ENCODE peak calls at places on chromosomes 1 and 21, in eight cellular contexts. V is fibroblast of mammary gland, N is choroid plexus epithelial cell, S is heart right ventricle, B is Caco-2, X is mammary epithelial cell, P is endodermal cell, D is ovary. H is an unnamed sample.

GRCh38 chr1:96049759-96050409 is 671.7 kb upstream of the PTBP2 start:
- DNase-seq in V (peak), N (peak), S (no peak), B (no peak), X (peak), P (no peak), D (no peak), H (peak)

GRCh38 chr1:63891211-63891610 is 117.4 kb downstream of the ROR1 start:
- DNase-seq in V (no peak), N (no peak), S (no peak), B (no peak), X (no peak), P (peak), D (no peak), H (no peak)

GRCh38 chr1:204398197-204399125 is 13.2 kb downstream of the PPP1R15B start:
- DNase-seq in V (peak), N (peak), S (peak), B (peak), X (peak), P (peak), D (no peak), H (peak)

GRCh38 chr1:53739109-53739681 is at the start of gene GLIS1:
- DNase-seq in V (peak), N (peak), S (peak), B (peak), X (peak), P (peak), D (peak), H (peak)

GRCh38 chr1:161260939-161261858 is 2.7 kb downstream of the PCP4L1 start:
- DNase-seq in V (no peak), N (no peak), S (no peak), B (no peak), X (no peak), P (no peak), D (no peak), H (no peak)

GRCh38 chr21:26834181-26834945 is 10.8 kb downstream of the ADAMTS1 start:
- DNase-seq in V (no peak), N (peak), S (no peak), B (no peak), X (no peak), P (no peak), D (no peak), H (no peak)

GRCh38 chr1:230066036-230066435 is 1.0 kb upstream of the GALNT2 start:
- DNase-seq in V (no peak), N (no peak), S (no peak), B (no peak), X (no peak), P (no peak), D (no peak), H (no peak)

GRCh38 chr1:14969006-14969405 is 184.5 kb upstream of the TMEM51 start:
- DNase-seq in V (no peak), N (no peak), S (no peak), B (no peak), X (no peak), P (no peak), D (no peak), H (no peak)

GRCh38 chr1:2101946-2102345 is 51.7 kb downstream of the PRKCZ start:
- DNase-seq in V (no peak), N (no peak), S (no peak), B (no peak), X (no peak), P (no peak), D (no peak), H (no peak)

GRCh38 chr1:93770640-93771039 is 89.0 kb upstream of the BCAR3 start:
- DNase-seq in V (peak), N (no peak), S (no peak), B (no peak), X (no peak), P (peak), D (no peak), H (no peak)

GRCh38 chr1:109371271-109371739 is 26.4 kb downstream of the SORT1 start:
- DNase-seq in V (peak), N (peak), S (no peak), B (no peak), X (peak), P (no peak), D (no peak), H (peak)

GRCh38 chr1:53614231-53615021 is 124.5 kb downstream of the GLIS1 start:
- DNase-seq in V (no peak), N (no peak), S (no peak), B (no peak), X (no peak), P (peak), D (no peak), H (no peak)

GRCh38 chr21:33434770-33435360 is 31.7 kb downstream of the IFNGR2 start:
- DNase-seq in V (peak), N (peak), S (no peak), B (no peak), X (peak), P (no peak), D (no peak), H (peak)

GRCh38 chr1:192913683-192914082 is 104.8 kb downstream of the RGS2 start:
- DNase-seq in V (no peak), N (no peak), S (no peak), B (no peak), X (peak), P (no peak), D (peak), H (no peak)

GRCh38 chr1:26234644-26235384 is 814 bp downstream of the CEP85 start:
- DNase-seq in V (peak), N (peak), S (no peak), B (no peak), X (peak), P (no peak), D (no peak), H (peak)

GRCh38 chr1:9728451-9729295 is 77.1 kb downstream of the PIK3CD start:
- DNase-seq in V (no peak), N (no peak), S (no peak), B (no peak), X (no peak), P (no peak), D (no peak), H (no peak)

GRCh38 chr21:40165671-40166070 is 298.4 kb downstream of the PCP4 start:
- DNase-seq in V (no peak), N (no peak), S (no peak), B (no peak), X (no peak), P (peak), D (no peak), H (peak)

GRCh38 chr1:92874987-92875386 is 43.1 kb downstream of the RPL5 start:
- DNase-seq in V (no peak), N (no peak), S (no peak), B (no peak), X (no peak), P (no peak), D (no peak), H (no peak)

GRCh38 chr1:112002525-112002924 is 13.1 kb upstream of the KCND3 start:
- DNase-seq in V (no peak), N (no peak), S (no peak), B (no peak), X (no peak), P (no peak), D (no peak), H (no peak)

GRCh38 chr21:46191257-46191685 is 7.0 kb upstream of the SPATC1L start:
- DNase-seq in V (peak), N (peak), S (no peak), B (no peak), X (peak), P (no peak), D (peak), H (peak)

DNA sequence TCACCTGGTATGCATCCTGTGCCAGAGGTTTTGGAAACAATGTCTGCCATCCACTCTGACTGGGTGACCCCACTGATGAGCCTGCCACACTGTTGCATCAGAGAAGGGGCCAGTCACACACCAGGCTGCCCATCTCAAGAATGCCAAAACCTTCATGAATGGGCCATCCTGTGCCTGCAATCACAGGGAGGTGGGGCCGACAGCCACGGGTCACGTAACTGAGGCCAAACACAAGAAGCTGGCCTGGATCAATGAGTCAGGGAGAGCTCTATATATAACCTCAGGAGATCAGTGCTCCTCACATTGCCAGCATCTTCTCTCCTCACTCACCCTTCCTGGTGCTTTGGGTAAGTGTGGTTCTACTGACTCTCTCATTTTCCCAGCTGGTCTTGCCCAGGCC is at the start of gene LORICRIN:
- DNase-seq in V (no peak), N (no peak), S (no peak), B (no peak), X (no peak), P (no peak), D (no peak), H (no peak)
- H3K4me3 ChIP-seq in V (no peak), N (no peak), S (no peak), B (no peak), X (no peak), P (no peak), D (no peak), H (no peak)

GRCh38 chr1:220281159-220281574 is 8.9 kb upstream of the RAB3GAP2 start:
- DNase-seq in V (peak), N (peak), S (no peak), B (no peak), X (peak), P (no peak), D (no peak), H (no peak)
- TF ChIP-seq CTCF in V (peak), N (peak), S (peak), B (peak), X (peak), P (peak), D (no peak), H (peak)

DNA sequence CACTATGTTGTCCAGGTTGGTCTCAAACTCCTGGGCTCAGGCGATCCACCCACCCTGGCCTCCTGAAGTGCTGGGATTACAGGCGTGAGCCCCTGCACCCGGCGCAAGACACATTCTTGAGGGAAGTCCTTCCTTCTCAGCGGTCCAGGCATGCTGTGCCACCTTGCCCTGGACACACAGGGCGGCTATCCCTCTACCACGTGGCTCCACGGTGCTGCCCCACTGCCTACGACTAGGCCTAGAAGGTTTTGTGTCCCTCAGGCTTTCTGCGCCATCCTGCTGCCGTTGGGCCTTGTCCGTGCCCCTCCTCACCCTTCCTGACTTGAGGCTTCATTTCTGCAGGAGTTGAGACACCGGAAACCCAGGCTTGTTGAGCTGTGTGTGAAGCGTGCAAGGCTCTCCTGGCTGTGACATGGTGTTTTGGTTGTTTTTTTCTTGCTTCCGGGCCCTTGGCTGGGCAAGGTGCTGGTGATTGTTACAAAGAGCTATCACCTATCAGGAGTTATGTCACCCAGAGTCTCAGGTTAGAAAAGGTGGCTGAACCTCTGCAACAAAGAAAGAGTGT is 13.9 kb downstream of the C1orf174 start:
- DNase-seq in V (no peak), N (no peak), S (no peak), B (no peak), X (no peak), P (no peak), D (no peak), H (no peak)
- H3K4me3 ChIP-seq in V (no peak), N (no peak), S (no peak), B (no peak), X (no peak), P (no peak), D (no peak), H (no peak)

DNA sequence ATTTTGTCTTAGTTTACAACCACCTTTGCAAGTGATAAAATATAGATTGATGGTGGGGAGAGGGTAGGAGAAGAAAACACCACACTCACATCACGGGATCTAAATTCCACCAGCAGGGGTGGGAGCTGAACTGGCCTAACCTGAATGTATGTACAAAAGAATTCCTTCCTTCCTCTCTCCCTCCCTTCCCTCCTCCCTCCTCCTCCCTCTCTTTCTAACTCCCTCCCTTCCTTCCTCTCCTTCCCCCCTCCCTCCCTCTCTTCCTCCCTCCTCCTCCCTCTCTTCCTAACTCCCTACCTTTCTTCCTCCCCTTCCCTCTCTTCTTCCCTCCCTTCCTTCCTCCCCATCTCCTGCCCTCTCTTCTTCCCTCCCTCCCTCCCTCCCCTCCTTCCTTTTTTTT is 40.2 kb downstream of the HIVEP3 start:
- DNase-seq in V (no peak), N (no peak), S (no peak), B (no peak), X (no peak), P (no peak), D (no peak), H (no peak)
- TF ChIP-seq CTCF in V (no peak), N (no peak), S (no peak), B (no peak), X (no peak), P (peak), D (no peak), H (no peak)

GRCh38 chr1:238980053-238980452 is 406.3 kb upstream of the CHRM3 start:
- DNase-seq in V (no peak), N (no peak), S (no peak), B (no peak), X (peak), P (no peak), D (no peak), H (no peak)
- H3K4me3 ChIP-seq in V (no peak), N (no peak), S (no peak), B (no peak), X (no peak), P (no peak), D (no peak), H (no peak)

DNA sequence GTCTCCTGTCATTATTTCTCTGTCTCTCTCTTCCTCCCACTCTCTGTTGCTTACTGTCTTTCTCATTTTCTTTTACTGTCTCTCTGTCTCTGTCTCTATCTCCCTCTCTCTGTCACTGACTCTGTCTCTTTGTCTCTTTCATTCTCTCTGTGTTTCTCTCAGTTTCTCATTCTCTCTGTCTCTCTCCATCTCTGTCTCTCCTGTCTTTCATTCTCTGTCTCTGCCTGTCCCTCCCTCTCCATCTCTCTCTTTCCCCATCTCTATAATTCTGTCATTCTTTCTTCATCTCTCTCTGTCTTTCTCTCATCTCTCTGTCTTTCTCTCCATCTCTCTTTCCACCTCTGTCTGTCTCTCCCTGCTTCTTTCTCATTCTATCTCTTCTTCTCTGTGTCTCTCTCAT is 23.8 kb downstream of the RNF187 start:
- DNase-seq in V (no peak), N (no peak), S (no peak), B (no peak), X (no peak), P (no peak), D (no peak), H (no peak)
- TF ChIP-seq CTCF in V (no peak), N (no peak), S (no peak), B (no peak), X (no peak), P (no peak), D (no peak), H (no peak)

DNA sequence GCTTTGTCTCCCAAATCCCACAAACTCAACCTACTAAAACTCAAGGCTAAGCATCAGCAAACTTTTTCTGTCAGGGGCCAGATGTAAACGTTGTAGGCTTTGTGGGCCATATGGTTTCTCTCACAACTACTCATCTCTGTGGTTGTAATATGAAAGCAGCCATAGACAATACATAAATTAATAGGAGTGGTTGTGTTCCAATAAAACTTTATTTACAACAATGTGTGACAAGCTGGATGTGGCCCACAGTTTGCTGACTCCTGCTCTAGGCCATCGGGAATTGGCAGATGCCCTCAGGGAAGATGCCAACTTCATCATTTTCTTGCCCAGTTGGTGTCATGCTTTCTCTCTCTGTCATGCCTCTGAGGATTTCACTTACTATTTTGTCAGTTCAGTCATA is 17.5 kb upstream of the ERRFI1 start:
- DNase-seq in V (no peak), N (no peak), S (no peak), B (no peak), X (no peak), P (no peak), D (no peak), H (no peak)
- H3K4me3 ChIP-seq in V (no peak), N (no peak), S (no peak), B (no peak), X (no peak), P (no peak), D (no peak), H (no peak)

DNA sequence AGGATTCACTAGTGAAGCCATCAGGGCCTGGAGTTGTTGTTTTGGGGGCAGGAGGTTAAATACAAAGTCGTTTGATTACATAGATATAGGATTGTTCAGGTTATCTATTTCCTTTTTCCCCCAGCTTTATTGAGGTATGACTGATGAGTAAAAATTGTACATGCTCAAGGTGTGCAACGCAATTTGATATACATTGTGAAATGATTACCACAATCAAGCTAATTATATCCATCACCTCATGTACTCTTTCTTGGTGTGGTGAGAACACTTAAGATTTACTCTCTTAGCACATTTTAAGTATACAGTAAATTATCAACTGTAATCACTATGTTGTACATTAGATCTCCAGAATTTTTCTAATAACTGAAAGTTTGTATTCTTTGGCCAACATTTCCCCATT is 6.0 kb downstream of the FGGY start:
- DNase-seq in V (no peak), N (no peak), S (no peak), B (no peak), X (no peak), P (no peak), D (no peak), H (no peak)
- TF ChIP-seq CTCF in V (no peak), N (no peak), S (no peak), B (no peak), X (no peak), P (no peak), D (no peak), H (no peak)

H was measured in astrocyte of the spinal cord.